ENCODE peak calls at places on chromosome 18, in ten cellular contexts. R, W, G, I, P, Q, J, U, B and K are unnamed samples.

GRCh38 chr18:77127769-77128671 is 4.6 kb downstream of the MBP start:
- DNase-seq in J (peak; percentile 92), G (peak; percentile 40), Q (no peak), R (peak; percentile 92), U (peak; percentile 59), W (no peak), I (no peak), B (peak; percentile 64), P (peak; percentile 94), K (no peak)

GRCh38 chr18:11175266-11175947 is 26.0 kb upstream of the PIEZO2 start:
- DNase-seq in P (peak; percentile 80), W (no peak), G (no peak), I (no peak), U (no peak), J (no peak), B (no peak), R (peak; percentile 59), Q (no peak), K (no peak)

GRCh38 chr18:50192903-50193795 is 1.8 kb downstream of the MYO5B start:
- DNase-seq in G (no peak), R (no peak), W (no peak), Q (no peak), I (no peak), P (no peak), B (no peak), U (peak; percentile 34), J (no peak), K (peak; percentile 35)

GRCh38 chr18:23106575-23106974 is 28.7 kb upstream of the CABLES1 start:
- DNase-seq in U (peak; percentile 83), Q (no peak), R (peak; percentile 77), I (no peak), B (no peak), G (no peak), P (peak; percentile 87), J (peak; percentile 93), W (no peak), K (no peak)

GRCh38 chr18:56861244-56861643 is 210.1 kb downstream of the WDR7 start:
- DNase-seq in P (peak; percentile 5), B (no peak), U (peak; percentile 29), Q (no peak), G (no peak), R (no peak), I (no peak), J (no peak), W (no peak), K (no peak)

GRCh38 chr18:67354091-67354490 is 162.4 kb downstream of the DSEL start:
- DNase-seq in W (no peak), Q (no peak), P (no peak), U (no peak), B (no peak), R (no peak), I (no peak), J (no peak), G (no peak), K (no peak)

GRCh38 chr18:13026583-13027270 is 35.6 kb downstream of the CEP192 start:
- DNase-seq in U (no peak), B (no peak), I (no peak), Q (no peak), P (peak; percentile 74), R (peak; percentile 11), J (no peak), W (no peak), G (no peak), K (no peak)

GRCh38 chr18:56738184-56738583 is 87.0 kb downstream of the WDR7 start:
- DNase-seq in J (no peak), P (no peak), W (no peak), B (no peak), U (no peak), I (no peak), G (no peak), R (no peak), Q (no peak), K (no peak)

GRCh38 chr18:37564796-37565137 is 831 bp downstream of the CELF4 start:
- DNase-seq in G (peak; percentile 73), P (peak; percentile 45), R (peak; percentile 71), B (no peak), U (peak; percentile 86), Q (peak; percentile 47), I (no peak), W (peak; percentile 37), J (peak; percentile 21), K (peak; percentile 42)

GRCh38 chr18:59180150-59180845 is 39.7 kb upstream of the GRP start:
- DNase-seq in I (no peak), R (peak; percentile 38), P (peak; percentile 19), J (no peak), W (no peak), G (no peak), B (no peak), Q (no peak), U (no peak), K (no peak)

GRCh38 chr18:57915241-57915640 is 112.1 kb upstream of the ATP8B1 start:
- DNase-seq in U (no peak), P (peak; percentile 72), W (no peak), I (no peak), G (no peak), Q (no peak), J (no peak), B (no peak), R (no peak), K (no peak)

GRCh38 chr18:27609221-27609620 is 424.1 kb upstream of the CHST9 start:
- DNase-seq in I (no peak), P (peak; percentile 28), J (no peak), W (no peak), Q (no peak), G (no peak), U (no peak), R (no peak), B (no peak), K (no peak)

GRCh38 chr18:27608174-27608573 is 423.1 kb upstream of the CHST9 start:
- DNase-seq in Q (no peak), W (no peak), U (no peak), I (no peak), G (no peak), P (no peak), B (no peak), J (no peak), R (no peak), K (no peak)

GRCh38 chr18:27605107-27605834 is 420.2 kb upstream of the CHST9 start:
- DNase-seq in W (peak; percentile 15), B (no peak), I (no peak), P (peak; percentile 91), J (peak; percentile 64), G (peak; percentile 46), Q (peak; percentile 33), U (peak; percentile 92), R (peak; percentile 87), K (peak; percentile 66)

GRCh38 chr18:27606851-27607250 is 421.7 kb upstream of the CHST9 start:
- DNase-seq in R (no peak), I (no peak), J (no peak), B (no peak), P (no peak), G (no peak), W (no peak), Q (no peak), U (no peak), K (no peak)

GRCh38 chr18:27608742-27609141 is 423.6 kb upstream of the CHST9 start:
- DNase-seq in P (peak; percentile 33), I (no peak), G (no peak), Q (no peak), U (no peak), R (no peak), J (no peak), W (no peak), B (no peak), K (no peak)
- TF ChIP-seq CTCF in P (peak; percentile 64), I (peak; percentile 38), G (peak; percentile 22), Q (no peak), U (peak; percentile 42), R (peak; percentile 55), J (peak; percentile 29), W (no peak), B (no peak), K (no peak)

DNA sequence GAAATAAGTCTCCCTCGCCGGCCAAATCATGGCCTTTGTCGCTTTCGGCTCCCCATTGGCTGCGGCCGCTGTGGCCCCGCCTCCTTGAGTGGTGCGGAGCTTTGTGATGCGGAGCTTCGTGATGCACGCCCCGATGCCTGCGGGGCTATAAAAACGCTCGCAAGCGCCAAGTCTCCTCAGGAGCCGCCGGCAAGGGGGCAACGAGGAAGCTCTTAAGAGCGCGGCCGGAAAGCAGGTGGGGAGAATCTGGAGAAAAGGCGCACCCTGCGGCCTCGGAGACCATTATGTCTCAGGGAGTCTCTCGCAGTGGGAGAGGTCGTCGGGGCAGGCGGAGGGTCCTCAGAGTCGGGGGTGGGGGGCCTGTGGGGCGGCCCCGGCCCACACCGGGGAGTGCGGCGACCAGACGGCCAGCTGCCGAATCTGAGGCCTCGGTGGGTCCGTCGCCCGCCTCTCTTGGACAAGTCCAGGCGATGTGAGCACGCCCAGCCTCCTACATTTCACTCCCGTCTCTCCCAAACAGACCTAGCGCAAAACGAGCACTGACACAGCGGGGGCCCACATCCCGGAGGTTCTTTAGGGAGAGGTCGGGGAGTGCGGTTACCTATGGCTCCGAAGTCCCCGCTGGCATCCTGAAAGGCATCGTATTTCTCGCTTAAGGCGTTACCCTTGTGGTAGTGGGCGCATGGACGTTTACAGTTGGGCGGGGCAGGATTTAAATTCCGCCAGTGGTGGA is at the start of gene CABYR:
- DNase-seq in J (peak; percentile 91), R (peak; percentile 89), W (peak; percentile 70), Q (peak; percentile 67), U (peak; percentile 90), G (peak; percentile 61), B (peak; percentile 78), P (peak; percentile 87), I (peak; percentile 77), K (peak; percentile 65)
- H3K4me3 ChIP-seq in J (peak within 1 kb of the TSS; percentile 95), R (peak within 1 kb of the TSS; percentile 69), W (peak within 1 kb of the TSS; percentile 49), Q (peak within 1 kb of the TSS; percentile 67), U (peak within 1 kb of the TSS; percentile 39), G (peak within 1 kb of the TSS; percentile 61), B (peak within 1 kb of the TSS; percentile 54), P (peak within 1 kb of the TSS; percentile 72), I (peak within 1 kb of the TSS; percentile 42), K (peak within 1 kb of the TSS; percentile 59)

GRCh38 chr18:1663879-1664705 is 759.4 kb downstream of the ADCYAP1 start:
- DNase-seq in I (peak; percentile 65), J (peak; percentile 44), Q (peak; percentile 37), B (no peak), R (peak; percentile 43), U (peak; percentile 76), G (peak; percentile 15), W (peak; percentile 13), P (peak; percentile 10), K (peak; percentile 34)
- TF ChIP-seq CTCF in I (peak; percentile 83), J (peak; percentile 53), Q (peak; percentile 44), B (no peak), R (peak; percentile 82), U (peak; percentile 72), G (peak; percentile 30), W (no peak), P (peak; percentile 62), K (no peak)

DNA sequence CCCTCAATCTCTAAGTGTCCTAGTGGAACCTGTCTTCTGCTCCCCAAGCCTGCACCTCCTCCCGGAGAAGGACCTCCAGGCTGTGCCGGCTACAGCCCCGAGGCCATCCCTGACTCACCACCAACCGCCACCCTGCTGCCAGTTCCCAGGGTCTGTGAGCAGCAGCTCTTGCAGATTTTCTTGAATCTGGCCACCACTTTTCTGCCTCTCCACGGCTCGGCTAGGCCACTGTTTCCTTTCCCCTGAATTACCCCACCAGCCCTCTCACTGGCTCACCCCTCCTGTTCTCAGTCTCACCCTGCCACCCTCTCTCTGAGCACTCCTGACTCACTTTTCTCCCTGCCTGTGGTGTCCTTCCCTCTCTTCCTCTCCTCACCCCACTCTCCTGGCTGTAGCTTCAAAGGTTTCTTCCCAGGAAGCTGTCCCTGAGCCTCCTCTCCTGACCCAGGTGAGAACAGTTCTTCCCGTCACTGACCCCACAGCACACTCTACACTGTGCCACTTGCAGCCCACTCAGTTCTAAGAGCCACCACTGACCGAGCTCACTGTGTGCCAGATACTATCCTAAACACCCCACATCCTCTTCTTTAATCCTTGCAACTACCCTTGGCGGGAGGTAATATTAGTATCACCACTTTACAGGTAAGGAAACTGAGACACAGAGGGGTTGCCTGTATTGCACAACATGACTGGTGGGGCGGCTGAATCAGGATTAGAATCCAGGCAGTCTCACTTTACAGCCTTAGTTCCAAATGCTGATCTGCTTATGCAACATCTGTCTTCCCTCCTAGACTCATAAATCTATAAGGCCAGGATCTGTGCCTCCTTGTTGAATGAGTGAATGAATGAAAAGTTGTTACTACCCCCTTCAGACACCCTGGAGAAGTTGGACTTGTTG is 111.6 kb downstream of the SMAD7 start:
- DNase-seq in B (no peak), G (no peak), R (peak; percentile 57), J (no peak), W (no peak), U (peak; percentile 33), I (peak; percentile 35), P (peak; percentile 67), Q (no peak), K (no peak)
- H3K4me3 ChIP-seq in B (no peak overlapping the region), G (no peak overlapping the region), R (no peak overlapping the region), J (no peak overlapping the region), W (no peak overlapping the region), U (no peak overlapping the region), I (no peak overlapping the region), P (no peak overlapping the region), Q (no peak overlapping the region), K (no peak overlapping the region)